ENCODE peak calls at places on chromosomes 5 and 9, in seven cellular contexts. One of them, this sample, is unnamed.

GRCh38 chr9:116572095-116572748 is 114.9 kb upstream of the TRIM32 start:
- DNase-seq in HFF-Myc: peak
- DNase-seq in cardiac fibroblast: peak
- DNase-seq in T-helper 1 cell: peak
- DNase-seq in AG10803: peak
- DNase-seq in neuronal stem cell: peak
- DNase-seq in endothelial cell: peak
- DNase-seq in this sample: no peak

GRCh38 chr9:114653556-114654159 is 3.9 kb downstream of the TEX53 start:
- DNase-seq in HFF-Myc: peak
- DNase-seq in cardiac fibroblast: peak
- DNase-seq in T-helper 1 cell: peak
- DNase-seq in AG10803: peak
- DNase-seq in neuronal stem cell: peak
- DNase-seq in endothelial cell: peak
- DNase-seq in this sample: no peak

GRCh38 chr5:36606437-36607113 is at the start of gene SLC1A3:
- DNase-seq in HFF-Myc: peak
- DNase-seq in cardiac fibroblast: peak
- DNase-seq in T-helper 1 cell: peak
- DNase-seq in AG10803: peak
- DNase-seq in neuronal stem cell: peak
- DNase-seq in endothelial cell: peak
- DNase-seq in this sample: no peak

GRCh38 chr5:102807878-102808502 is 52.9 kb downstream of the PAM start:
- DNase-seq in HFF-Myc: peak
- DNase-seq in cardiac fibroblast: no peak
- DNase-seq in T-helper 1 cell: no peak
- DNase-seq in AG10803: peak
- DNase-seq in neuronal stem cell: peak
- DNase-seq in endothelial cell: no peak
- DNase-seq in this sample: no peak

GRCh38 chr5:40879163-40879942 is 29.9 kb upstream of the C7 start:
- DNase-seq in HFF-Myc: no peak
- DNase-seq in cardiac fibroblast: peak
- DNase-seq in T-helper 1 cell: peak
- DNase-seq in AG10803: peak
- DNase-seq in neuronal stem cell: no peak
- DNase-seq in endothelial cell: no peak
- DNase-seq in this sample: no peak

GRCh38 chr5:36596247-36596646 is 10.2 kb upstream of the SLC1A3 start:
- DNase-seq in HFF-Myc: no peak
- DNase-seq in cardiac fibroblast: no peak
- DNase-seq in T-helper 1 cell: no peak
- DNase-seq in AG10803: no peak
- DNase-seq in neuronal stem cell: no peak
- DNase-seq in endothelial cell: no peak
- DNase-seq in this sample: no peak

GRCh38 chr5:851076-851475 is 290 bp upstream of the ZDHHC11 start:
- DNase-seq in HFF-Myc: no peak
- DNase-seq in cardiac fibroblast: no peak
- DNase-seq in T-helper 1 cell: no peak
- DNase-seq in AG10803: no peak
- DNase-seq in neuronal stem cell: no peak
- DNase-seq in endothelial cell: no peak
- DNase-seq in this sample: no peak

GRCh38 chr5:31193026-31193425 is 460 bp upstream of the CDH6 start:
- DNase-seq in HFF-Myc: no peak
- DNase-seq in cardiac fibroblast: no peak
- DNase-seq in T-helper 1 cell: no peak
- DNase-seq in AG10803: no peak
- DNase-seq in neuronal stem cell: no peak
- DNase-seq in endothelial cell: no peak
- DNase-seq in this sample: no peak

GRCh38 chr9:114884787-114885452 is 45.5 kb downstream of the TNFSF8 start:
- DNase-seq in HFF-Myc: no peak
- DNase-seq in cardiac fibroblast: no peak
- DNase-seq in T-helper 1 cell: no peak
- DNase-seq in AG10803: no peak
- DNase-seq in neuronal stem cell: no peak
- DNase-seq in endothelial cell: no peak
- DNase-seq in this sample: no peak

GRCh38 chr5:75055727-75056144 is 3.4 kb upstream of the GCNT4 start:
- DNase-seq in HFF-Myc: no peak
- DNase-seq in cardiac fibroblast: peak
- DNase-seq in T-helper 1 cell: no peak
- DNase-seq in AG10803: peak
- DNase-seq in neuronal stem cell: no peak
- DNase-seq in endothelial cell: peak
- DNase-seq in this sample: no peak

GRCh38 chr5:176360894-176361436 is 599 bp downstream of the KIAA1191 start:
- DNase-seq in HFF-Myc: no peak
- DNase-seq in cardiac fibroblast: peak
- DNase-seq in T-helper 1 cell: no peak
- DNase-seq in AG10803: peak
- DNase-seq in neuronal stem cell: peak
- DNase-seq in endothelial cell: peak
- DNase-seq in this sample: no peak

GRCh38 chr9:19550009-19550408 is 141.2 kb downstream of the ACER2 start:
- DNase-seq in HFF-Myc: no peak
- DNase-seq in cardiac fibroblast: no peak
- DNase-seq in T-helper 1 cell: no peak
- DNase-seq in AG10803: no peak
- DNase-seq in neuronal stem cell: no peak
- DNase-seq in endothelial cell: no peak
- DNase-seq in this sample: no peak

GRCh38 chr5:446864-447263 is 3.9 kb downstream of the EXOC3 start:
- DNase-seq in HFF-Myc: no peak
- DNase-seq in cardiac fibroblast: peak
- DNase-seq in T-helper 1 cell: peak
- DNase-seq in AG10803: peak
- DNase-seq in neuronal stem cell: no peak
- DNase-seq in endothelial cell: no peak
- DNase-seq in this sample: no peak

GRCh38 chr9:136578915-136579637 is 33.2 kb upstream of the NOTCH1 start:
- DNase-seq in HFF-Myc: no peak
- DNase-seq in cardiac fibroblast: no peak
- DNase-seq in T-helper 1 cell: peak
- DNase-seq in AG10803: no peak
- DNase-seq in neuronal stem cell: no peak
- DNase-seq in endothelial cell: no peak
- DNase-seq in this sample: no peak

GRCh38 chr5:179680780-179681411 is at the start of gene CBY3:
- DNase-seq in HFF-Myc: no peak
- DNase-seq in cardiac fibroblast: peak
- DNase-seq in T-helper 1 cell: no peak
- DNase-seq in AG10803: peak
- DNase-seq in neuronal stem cell: no peak
- DNase-seq in endothelial cell: no peak
- DNase-seq in this sample: no peak

GRCh38 chr5:157870837-157871834 is 12.2 kb upstream of the CLINT1 start:
- DNase-seq in HFF-Myc: no peak
- DNase-seq in cardiac fibroblast: peak
- DNase-seq in T-helper 1 cell: no peak
- DNase-seq in AG10803: peak
- DNase-seq in neuronal stem cell: no peak
- DNase-seq in endothelial cell: no peak
- DNase-seq in this sample: no peak

GRCh38 chr5:96031811-96032261 is 70.2 kb upstream of the ELL2 start:
- DNase-seq in HFF-Myc: no peak
- DNase-seq in cardiac fibroblast: no peak
- DNase-seq in T-helper 1 cell: no peak
- DNase-seq in AG10803: peak
- DNase-seq in neuronal stem cell: no peak
- DNase-seq in endothelial cell: no peak
- DNase-seq in this sample: no peak

GRCh38 chr5:36237756-36238155 is 4.0 kb downstream of the NADK2 start:
- DNase-seq in HFF-Myc: no peak
- DNase-seq in cardiac fibroblast: no peak
- DNase-seq in T-helper 1 cell: no peak
- DNase-seq in AG10803: no peak
- DNase-seq in neuronal stem cell: no peak
- DNase-seq in endothelial cell: no peak
- DNase-seq in this sample: no peak

GRCh38 chr9:105681724-105682123 is 12.6 kb upstream of the TMEM38B start:
- DNase-seq in HFF-Myc: no peak
- DNase-seq in cardiac fibroblast: peak
- DNase-seq in T-helper 1 cell: no peak
- DNase-seq in AG10803: peak
- DNase-seq in neuronal stem cell: no peak
- DNase-seq in endothelial cell: no peak
- DNase-seq in this sample: no peak